ENCODE peak calls at places on chromosomes 11 and 22, in nine cellular contexts. Q, I, F, W, Z, B, M, Y and V are unnamed samples.

GRCh38 chr22:30371321-30371720 is 14.5 kb downstream of the CCDC157 start:
- DNase-seq in Q (no peak), I (no peak), F (no peak), W (no peak), Z (no peak), B (no peak), M (no peak), Y (no peak), V (no peak)

GRCh38 chr11:45852018-45852711 is 4.9 kb downstream of the CRY2 start:
- DNase-seq in Q (no peak), I (no peak), F (no peak), W (no peak), Z (no peak), B (no peak), M (no peak), Y (no peak), V (no peak)

GRCh38 chr11:96316869-96317268 is 26.1 kb downstream of the MAML2 start:
- DNase-seq in Q (no peak), I (peak; percentile 31), F (no peak), W (no peak), Z (no peak), B (no peak), M (no peak), Y (no peak), V (peak; percentile 36)

GRCh38 chr11:19428206-19429001 is 187.7 kb upstream of the E2F8 start:
- DNase-seq in Q (no peak), I (no peak), F (no peak), W (no peak), Z (no peak), B (no peak), M (no peak), Y (no peak), V (no peak)

GRCh38 chr22:21766933-21767462 is 31.4 kb upstream of the YPEL1 start:
- DNase-seq in Q (no peak), I (no peak), F (no peak), W (no peak), Z (no peak), B (peak; percentile 20), M (peak; percentile 46), Y (no peak), V (no peak)

GRCh38 chr11:134126197-134126822 is 57.4 kb downstream of the JAM3 start:
- DNase-seq in Q (no peak), I (peak; percentile 83), F (no peak), W (no peak), Z (no peak), B (no peak), M (no peak), Y (no peak), V (peak; percentile 96)

GRCh38 chr11:134512061-134512460 is 100.0 kb upstream of the B3GAT1 start:
- DNase-seq in Q (no peak), I (no peak), F (no peak), W (no peak), Z (no peak), B (no peak), M (no peak), Y (peak; percentile 19), V (no peak)

GRCh38 chr22:43262990-43263644 is 76.2 kb upstream of the TTLL12 start:
- DNase-seq in Q (no peak), I (no peak), F (no peak), W (no peak), Z (no peak), B (no peak), M (no peak), Y (no peak), V (no peak)

GRCh38 chr22:43432883-43433415 is 21.1 kb downstream of the MPPED1 start:
- DNase-seq in Q (no peak), I (no peak), F (no peak), W (no peak), Z (peak; percentile 14), B (no peak), M (no peak), Y (peak; percentile 16), V (no peak)

GRCh38 chr11:67581469-67581868 is 2.1 kb upstream of the GSTP1 start:
- DNase-seq in Q (no peak), I (no peak), F (no peak), W (no peak), Z (peak; percentile 67), B (no peak), M (no peak), Y (peak; percentile 54), V (no peak)

GRCh38 chr11:86559311-86559945 is 113.0 kb downstream of the ME3 start:
- DNase-seq in Q (no peak), I (peak; percentile 50), F (no peak), W (no peak), Z (no peak), B (no peak), M (no peak), Y (no peak), V (peak; percentile 79)

GRCh38 chr11:116379185-116379828 is 393.5 kb downstream of the BUD13 start:
- DNase-seq in Q (no peak), I (peak; percentile 16), F (no peak), W (no peak), Z (no peak), B (peak; percentile 1), M (no peak), Y (no peak), V (peak; percentile 47)

GRCh38 chr22:29306830-29307657 is 594 bp downstream of the GAS2L1 start:
- DNase-seq in Q (peak; percentile 29), I (peak; percentile 95), F (peak; percentile 74), W (no peak), Z (peak; percentile 86), B (no peak), M (no peak), Y (peak; percentile 82), V (peak; percentile 94)

GRCh38 chr11:47508595-47509555 is 44.1 kb downstream of the CELF1 start:
- DNase-seq in Q (no peak), I (no peak), F (no peak), W (no peak), Z (no peak), B (no peak), M (no peak), Y (no peak), V (no peak)